ENCODE peak calls at places on chromosomes 3 and 15, in ten cellular contexts. W is CD8-positive, alpha-beta T cell; O is ascending aorta; J is CD4-positive, CD25-positive, alpha-beta regulatory T cell; G is stomach; K is mammary epithelial cell; D is HCT116; U is A673; H is psoas muscle; P is transverse colon. S is an unnamed sample. For H3K36me3, the result is how much of the 10 kb centered on the place peaks cover.

GRCh38 chr15:79283252-79284048 is 928 bp downstream of the ANKRD34C start:
- DNase-seq in J (no peak), W (peak), K (peak), U (peak), H (peak), P (no peak), D (no peak), O (no peak), G (no peak), S (peak)

GRCh38 chr3:169325821-169326220 is 337.7 kb downstream of the MECOM start:
- DNase-seq in J (no peak), D (no peak), P (peak), W (no peak), G (no peak), H (no peak), U (no peak), K (no peak), O (no peak), S (no peak)

GRCh38 chr3:48367201-48367600 is 4.8 kb upstream of the FBXW12 start:
- DNase-seq in D (no peak), K (no peak), G (peak), W (no peak), J (no peak), P (peak), H (no peak), O (no peak), U (peak), S (no peak)

GRCh38 chr15:86362556-86362955 is 282.9 kb downstream of the AGBL1 start:
- DNase-seq in J (no peak), P (no peak), O (no peak), G (no peak), D (no peak), H (no peak), W (no peak), K (peak), U (no peak), S (no peak)

GRCh38 chr15:74307827-74308642 is 59.4 kb downstream of the CYP11A1 start:
- DNase-seq in D (peak), J (peak), P (peak), G (peak), K (peak), O (no peak), H (no peak), U (peak), W (peak), S (peak)

GRCh38 chr15:47374222-47374621 is 343.1 kb upstream of the SEMA6D start:
- DNase-seq in P (no peak), O (no peak), H (no peak), K (peak), J (no peak), G (no peak), U (peak), W (no peak), D (no peak), S (no peak)

GRCh38 chr15:62164500-62165028 is 521 bp downstream of the C2CD4B start:
- DNase-seq in W (no peak), K (peak), O (no peak), H (peak), P (peak), J (no peak), G (no peak), D (no peak), U (peak), S (no peak)

GRCh38 chr15:59367022-59367451 is 5.6 kb downstream of the MYO1E start:
- DNase-seq in O (no peak), G (no peak), K (no peak), P (no peak), H (no peak), D (no peak), U (no peak), J (no peak), W (no peak), S (peak)

GRCh38 chr3:12837295-12837986 is 3.9 kb downstream of the RPL32 start:
- DNase-seq in P (no peak), U (no peak), J (no peak), O (no peak), D (no peak), H (no peak), W (no peak), G (no peak), K (no peak), S (no peak)

GRCh38 chr15:73949496-73949895 is 23.2 kb downstream of the LOXL1 start:
- DNase-seq in U (no peak), H (no peak), K (no peak), W (no peak), P (no peak), O (no peak), J (no peak), D (no peak), G (no peak), S (no peak)

GRCh38 chr3:8596706-8597514 is 47.7 kb downstream of the SSUH2 start:
- DNase-seq in U (no peak), O (no peak), P (no peak), K (peak), D (no peak), W (no peak), H (peak), J (no peak), G (no peak), S (no peak)

DNA sequence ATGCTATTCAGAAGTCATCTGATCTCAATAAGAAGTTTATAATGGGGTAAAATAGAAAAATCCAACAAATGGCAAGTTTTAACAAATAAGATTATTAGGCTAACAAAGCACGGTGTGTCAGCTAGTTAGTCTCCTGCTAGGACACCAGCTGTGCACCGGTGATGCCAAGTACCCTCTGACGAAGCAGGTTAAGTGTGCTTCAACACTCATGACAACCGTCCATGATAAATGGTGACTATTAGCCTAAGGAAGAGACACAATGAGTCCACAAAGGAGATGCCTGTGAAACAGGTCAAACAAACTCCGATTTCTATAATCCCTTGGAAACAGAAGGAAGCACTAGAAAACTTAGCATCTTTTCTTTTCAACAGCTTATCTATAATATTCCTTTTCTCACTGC is 36.5 kb downstream of the ATP13A3 start:
- DNase-seq in P (no peak), G (no peak), U (no peak), O (no peak), W (no peak), H (no peak), D (no peak), J (no peak), K (no peak), S (no peak)
- H3K36me3 ChIP-seq in P (half or more), G (half or more), U (half or more), O (half or more), W (under half), H (under half), D (under half), J (half or more), K (half or more), S (under half)

GRCh38 chr15:84781505-84781904 is 33.1 kb downstream of the ZNF592 start:
- DNase-seq in P (no peak), J (no peak), U (no peak), K (no peak), D (no peak), W (no peak), G (no peak), O (no peak), H (no peak), S (no peak)

GRCh38 chr15:84783493-84784251 is 33.5 kb upstream of the ALPK3 start:
- DNase-seq in H (no peak), P (no peak), K (no peak), J (no peak), D (no peak), U (no peak), W (no peak), O (no peak), G (no peak), S (no peak)

GRCh38 chr15:84780492-84780891 is 32.1 kb downstream of the ZNF592 start:
- DNase-seq in O (no peak), U (no peak), P (no peak), W (no peak), H (no peak), D (no peak), G (no peak), K (no peak), J (no peak), S (no peak)

GRCh38 chr15:84784262-84784661 is 32.9 kb upstream of the ALPK3 start:
- DNase-seq in G (no peak), U (no peak), K (no peak), J (no peak), D (no peak), O (no peak), W (no peak), P (no peak), H (no peak), S (no peak)

GRCh38 chr15:84782346-84782745 is 34.0 kb downstream of the ZNF592 start:
- DNase-seq in K (no peak), D (no peak), P (no peak), W (no peak), U (no peak), J (no peak), G (no peak), O (no peak), H (no peak), S (no peak)
- H3K36me3 ChIP-seq in K (under half), D (under half), P (under half), W (under half), U (under half), J (half or more), G (half or more), O (under half), H (under half), S (under half)

DNA sequence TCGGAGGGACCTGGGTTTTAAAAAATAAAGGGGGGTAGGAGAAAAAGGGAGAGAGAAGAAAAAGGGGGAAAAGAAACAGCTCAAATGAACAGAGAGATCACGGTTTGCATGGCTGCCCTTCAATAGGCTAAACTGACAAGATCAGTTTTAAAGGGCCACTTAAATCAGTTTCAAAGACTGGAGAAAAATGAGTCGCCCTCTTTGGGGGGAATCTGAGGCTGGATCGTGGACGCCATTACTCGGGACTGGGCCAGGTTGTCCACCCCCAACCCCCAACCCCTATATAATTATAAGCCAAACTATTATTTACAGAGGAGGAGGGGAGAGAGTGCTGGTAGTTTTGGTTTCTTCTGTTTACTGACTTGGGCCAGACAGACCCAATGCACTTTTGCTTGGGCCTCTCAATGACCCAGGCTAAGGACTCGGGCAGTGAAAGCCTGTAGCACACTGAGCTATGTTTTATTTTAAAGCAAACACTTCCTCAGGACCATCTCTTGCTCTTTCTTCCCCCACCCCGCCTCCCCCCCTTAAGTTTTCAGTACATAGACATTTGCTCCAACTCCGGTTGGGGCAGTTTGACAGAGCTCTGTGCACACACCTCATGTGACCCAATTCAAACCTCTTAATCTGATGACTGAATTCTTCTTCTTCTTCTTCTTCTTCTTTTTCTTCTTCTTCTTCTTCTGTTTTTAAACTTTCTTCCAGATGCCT is 6.3 kb downstream of the NR2F2 start:
- DNase-seq in H (no peak), P (peak), J (no peak), G (no peak), W (no peak), U (no peak), O (no peak), D (no peak), K (no peak), S (no peak)
- H3K36me3 ChIP-seq in H (under half), P (under half), J (under half), G (under half), W (under half), U (half or more), O (under half), D (under half), K (under half), S (under half)

GRCh38 chr15:71891026-71891425 is 80.7 kb downstream of the NR2E3 start:
- DNase-seq in U (no peak), W (no peak), D (no peak), P (no peak), K (no peak), G (no peak), J (no peak), O (no peak), H (peak), S (no peak)
- H3K36me3 ChIP-seq in U (under half), W (under half), D (under half), P (under half), K (under half), G (under half), J (under half), O (under half), H (under half), S (under half)